ENCODE peak calls at places on chromosomes 5 and 9, in four cellular contexts. O is fibroblast of mammary gland, M is SJSA1, D is spleen. L is an unnamed sample.

GRCh38 chr9:113702423-113702755 is 173.7 kb upstream of the ZNF618 start:
- DNase-seq in M (no peak), O (no peak), D (no peak), L (no peak)

GRCh38 chr9:14132798-14133197 is 181.1 kb downstream of the NFIB start:
- DNase-seq in D (no peak), M (no peak), O (no peak), L (no peak)

GRCh38 chr9:71937898-71938297 is 26.5 kb downstream of the C9orf85 start:
- DNase-seq in D (no peak), O (no peak), M (no peak), L (no peak)

GRCh38 chr5:154196955-154197652 is 6.6 kb downstream of the GALNT10 start:
- DNase-seq in D (no peak), O (peak; percentile 70), M (no peak), L (peak; percentile 41)

GRCh38 chr5:9201761-9202160 is 344.1 kb downstream of the SEMA5A start:
- DNase-seq in M (no peak), D (no peak), O (peak; percentile 10), L (no peak)

GRCh38 chr9:69323886-69324285 is 1.1 kb upstream of the ENTREP1 start:
- DNase-seq in M (no peak), O (no peak), D (no peak), L (no peak)

GRCh38 chr9:92668746-92669526 is 995 bp downstream of the IPPK start:
- DNase-seq in D (peak; percentile 80), O (peak; percentile 51), M (peak; percentile 75), L (peak; percentile 65)

GRCh38 chr9:121759996-121760395 is 108.6 kb downstream of the DAB2IP start:
- DNase-seq in D (no peak), M (no peak), O (no peak), L (no peak)

GRCh38 chr9:136676297-136676794 is 10.9 kb downstream of the AGPAT2 start:
- DNase-seq in D (no peak), O (no peak), M (no peak), L (no peak)

GRCh38 chr5:36300927-36301540 is 668 bp downstream of the RANBP3L start:
- DNase-seq in D (no peak), M (no peak), O (no peak), L (no peak)

GRCh38 chr9:8599937-8600336 is 800.4 kb upstream of the DMAC1 start:
- DNase-seq in O (no peak), D (no peak), M (no peak), L (no peak)

GRCh38 chr5:168364738-168365550 is 73.5 kb downstream of the WWC1 start:
- DNase-seq in M (no peak), D (no peak), O (peak; percentile 45), L (peak; percentile 2)

GRCh38 chr5:1412163-1412562 is 33.1 kb downstream of the SLC6A3 start:
- DNase-seq in D (peak; percentile 67), M (no peak), O (no peak), L (no peak)

GRCh38 chr9:96478829-96479371 is 28.9 kb downstream of the HABP4 start:
- DNase-seq in D (no peak), O (peak; percentile 66), M (no peak), L (peak; percentile 31)

GRCh38 chr5:92909545-92909962 is 671.5 kb downstream of the NR2F1-AS1 start:
- DNase-seq in O (no peak), D (no peak), M (no peak), L (no peak)

GRCh38 chr9:119004618-119004990 is 364.6 kb downstream of the BRINP1 start:
- DNase-seq in M (no peak), D (no peak), O (peak; percentile 88), L (peak; percentile 42)
- H3K4me3 ChIP-seq in M (no peak overlapping the region), D (no peak overlapping the region), O (no peak overlapping the region), L (no peak overlapping the region)

DNA sequence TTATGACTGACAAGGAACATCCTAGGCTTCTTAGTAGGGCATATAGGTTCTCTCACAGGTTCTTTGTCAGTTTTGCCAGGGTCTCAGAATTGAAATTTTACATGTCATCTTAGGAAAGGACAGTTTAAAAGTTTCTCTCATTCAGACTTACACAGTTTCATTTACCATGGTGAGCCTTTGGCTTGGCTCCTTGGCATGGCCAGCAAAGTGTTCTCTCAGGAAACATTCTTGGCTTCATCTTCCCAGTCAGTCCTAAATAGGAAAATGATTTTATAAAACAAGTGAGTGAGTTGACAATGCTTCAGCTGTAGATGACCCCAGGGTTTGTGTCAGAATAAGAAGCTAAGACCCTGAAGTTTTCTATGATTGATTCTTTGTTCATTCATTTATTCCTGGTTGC is 191.6 kb downstream of the PCSK5 start:
- DNase-seq in O (no peak), D (no peak), M (no peak), L (no peak)
- H3K4me3 ChIP-seq in O (no peak overlapping the region), D (no peak overlapping the region), M (no peak overlapping the region), L (no peak overlapping the region)

GRCh38 chr9:16442622-16443021 is 427.8 kb downstream of the BNC2 start:
- DNase-seq in O (peak; percentile 72), M (peak; percentile 50), D (no peak), L (peak; percentile 79)
- H3K4me3 ChIP-seq in O (no peak overlapping the region), M (no peak overlapping the region), D (no peak overlapping the region), L (no peak overlapping the region)

DNA sequence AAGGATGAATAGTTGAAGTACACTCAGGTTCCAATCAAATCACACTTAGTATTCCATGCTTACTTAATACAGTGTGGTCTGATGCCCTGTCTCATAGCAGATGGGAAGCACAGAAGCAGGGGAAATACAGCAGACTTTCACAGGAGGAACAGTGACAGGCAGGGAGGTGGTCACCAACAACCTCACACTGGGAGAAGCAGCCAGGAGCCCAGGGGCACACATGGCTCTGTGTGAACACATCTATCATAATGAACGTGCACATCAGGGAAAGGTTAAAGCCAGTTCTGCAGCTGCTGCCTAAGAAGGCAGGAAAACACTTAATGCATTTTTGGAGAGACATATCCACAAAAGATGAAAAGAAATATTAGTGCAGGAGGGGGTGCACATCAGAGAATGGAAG is 312.3 kb downstream of the MED10 start:
- DNase-seq in D (no peak), O (no peak), M (no peak), L (no peak)
- H3K4me3 ChIP-seq in D (no peak overlapping the region), O (no peak overlapping the region), M (no peak overlapping the region), L (no peak overlapping the region)

GRCh38 chr5:56481147-56481997 is 248.2 kb upstream of the ANKRD55 start:
- DNase-seq in D (peak; percentile 87), M (no peak), O (peak; percentile 19), L (peak; percentile 35)

GRCh38 chr5:56478062-56478461 is 244.9 kb upstream of the ANKRD55 start:
- DNase-seq in M (no peak), D (no peak), O (no peak), L (no peak)

GRCh38 chr5:56480305-56481146 is 247.4 kb upstream of the ANKRD55 start:
- DNase-seq in O (peak; percentile 42), D (peak; percentile 88), M (peak; percentile 53), L (peak; percentile 43)

GRCh38 chr5:56479126-56479525 is 246.0 kb upstream of the ANKRD55 start:
- DNase-seq in M (no peak), D (no peak), O (no peak), L (no peak)

GRCh38 chr5:56479701-56480304 is 246.7 kb upstream of the ANKRD55 start:
- DNase-seq in M (no peak), D (no peak), O (no peak), L (peak; percentile 4)
- H3K4me3 ChIP-seq in M (peak overlapping the region; percentile 45), D (no peak overlapping the region), O (no peak overlapping the region), L (peak overlapping the region; percentile 58)

L was measured in cardiac fibroblast.